ENCODE peak calls at places on chromosomes 2 and 18, in eight cellular contexts. W, L, K, I, U, J, M and Z are unnamed samples.
A peak's percentile ranks its signal among the peaks of the same experiment; 100 is the strongest.

GRCh38 chr2:27078267-27079194 is at the start of gene EMILIN1:
- DNase-seq in W (no peak), L (peak; percentile 90), K (no peak), I (peak; percentile 99), U (peak; percentile 96), J (no peak), M (peak; percentile 91), Z (peak; percentile 98)

GRCh38 chr2:111975053-111975552 is 76.7 kb downstream of the MERTK start:
- DNase-seq in W (no peak), L (peak; percentile 28), K (no peak), I (peak; percentile 78), U (peak; percentile 95), J (no peak), M (no peak), Z (peak; percentile 82)

GRCh38 chr2:157466764-157467163 is 22.9 kb upstream of the CYTIP start:
- DNase-seq in W (no peak), L (no peak), K (no peak), I (no peak), U (no peak), J (no peak), M (no peak), Z (no peak)

GRCh38 chr2:158184556-158185343 is 83.1 kb downstream of the UPP2 start:
- DNase-seq in W (no peak), L (no peak), K (no peak), I (no peak), U (no peak), J (no peak), M (no peak), Z (no peak)

GRCh38 chr2:168601739-168602138 is 145.7 kb downstream of the CERS6 start:
- DNase-seq in W (no peak), L (no peak), K (no peak), I (no peak), U (no peak), J (no peak), M (no peak), Z (peak; percentile 65)

GRCh38 chr18:35223797-35224196 is 17.0 kb upstream of the ZNF397 start:
- DNase-seq in W (no peak), L (no peak), K (no peak), I (no peak), U (no peak), J (no peak), M (no peak), Z (no peak)

GRCh38 chr2:10493636-10494281 is 45.6 kb upstream of the ODC1 start:
- DNase-seq in W (peak; percentile 65), L (peak; percentile 35), K (peak; percentile 92), I (peak; percentile 34), U (peak; percentile 95), J (peak; percentile 91), M (no peak), Z (peak; percentile 29)

GRCh38 chr2:45265336-45265735 is 256.1 kb upstream of the SIX2 start:
- DNase-seq in W (no peak), L (no peak), K (no peak), I (no peak), U (no peak), J (no peak), M (no peak), Z (no peak)

GRCh38 chr2:71669058-71669456 is 215.7 kb downstream of the DYSF start:
- DNase-seq in W (no peak), L (no peak), K (no peak), I (no peak), U (no peak), J (no peak), M (peak; percentile 2), Z (no peak)

GRCh38 chr2:207014424-207014823 is 75.1 kb downstream of the CPO start:
- DNase-seq in W (no peak), L (no peak), K (no peak), I (no peak), U (no peak), J (no peak), M (no peak), Z (no peak)

GRCh38 chr2:210475726-210476125 is 833 bp downstream of the LANCL1 start:
- DNase-seq in W (no peak), L (no peak), K (peak; percentile 11), I (no peak), U (no peak), J (no peak), M (no peak), Z (no peak)